ENCODE peak calls at places on chromosomes 11 and 22, in ten cellular contexts. J, M, I, Q, W, P, A, L, B and Y are unnamed samples.

GRCh38 chr11:27757953-27758352 is 57.7 kb upstream of the BDNF start:
- DNase-seq in J (peak), M (peak), I (peak), Q (no peak), W (no peak), P (peak), A (peak), L (no peak), B (no peak), Y (no peak)

GRCh38 chr11:35688023-35688422 is 25.4 kb downstream of the TRIM44 start:
- DNase-seq in J (peak), M (no peak), I (no peak), Q (no peak), W (no peak), P (peak), A (peak), L (no peak), B (peak), Y (no peak)

GRCh38 chr11:8810331-8811301 is 100.4 kb upstream of the AKIP1 start:
- DNase-seq in J (peak), M (no peak), I (peak), Q (peak), W (peak), P (peak), A (peak), L (peak), B (peak), Y (peak)

GRCh38 chr11:94926271-94926625 is 47.1 kb downstream of the CWC15 start:
- DNase-seq in J (peak), M (no peak), I (no peak), Q (no peak), W (no peak), P (peak), A (no peak), L (no peak), B (no peak), Y (no peak)

GRCh38 chr11:85947431-85948272 is 92.5 kb downstream of the CCDC83 start:
- DNase-seq in J (peak), M (peak), I (peak), Q (no peak), W (peak), P (peak), A (peak), L (no peak), B (peak), Y (no peak)

GRCh38 chr11:958101-958500 is 32.4 kb downstream of the AP2A2 start:
- DNase-seq in J (no peak), M (no peak), I (no peak), Q (no peak), W (no peak), P (no peak), A (no peak), L (no peak), B (no peak), Y (no peak)

GRCh38 chr11:13947379-13947778 is 15.1 kb upstream of the SPON1 start:
- DNase-seq in J (no peak), M (no peak), I (peak), Q (no peak), W (no peak), P (no peak), A (no peak), L (no peak), B (no peak), Y (no peak)

GRCh38 chr11:37089439-37089838 is 491.4 kb upstream of the RAG2 start:
- DNase-seq in J (no peak), M (no peak), I (no peak), Q (no peak), W (no peak), P (no peak), A (no peak), L (no peak), B (no peak), Y (no peak)

GRCh38 chr11:23405350-23405937 is 545.2 kb upstream of the CCDC179 start:
- DNase-seq in J (no peak), M (no peak), I (no peak), Q (no peak), W (no peak), P (no peak), A (no peak), L (peak), B (no peak), Y (no peak)

GRCh38 chr11:62905927-62906531 is 15.1 kb downstream of the CHRM1 start:
- DNase-seq in J (peak), M (peak), I (peak), Q (peak), W (peak), P (peak), A (peak), L (peak), B (peak), Y (peak)

DNA sequence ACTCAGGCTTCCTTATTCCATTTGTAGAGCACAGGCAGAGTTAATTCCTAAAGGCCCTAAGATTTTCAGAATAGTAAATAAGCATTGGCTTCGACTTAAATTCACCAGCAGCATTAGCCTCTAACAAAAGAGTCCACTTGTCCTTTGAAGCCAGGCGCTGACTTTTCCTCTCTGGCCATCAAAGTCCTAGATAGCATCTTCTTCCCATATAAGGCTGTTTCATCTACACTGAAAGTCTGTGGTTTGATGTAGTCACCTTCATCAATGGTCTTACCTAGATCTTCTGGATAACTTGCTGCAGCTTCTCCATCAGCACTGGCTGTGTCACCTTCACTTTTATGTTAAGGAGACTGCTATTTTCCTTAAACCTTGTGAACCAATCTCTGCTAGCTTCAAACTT is 118.3 kb upstream of the SOX6 start:
- DNase-seq in J (no peak), M (no peak), I (no peak), Q (no peak), W (no peak), P (no peak), A (no peak), L (no peak), B (no peak), Y (no peak)
- TF ChIP-seq CTCF in J (no peak), M (no peak), I (no peak), Q (no peak), W (no peak), P (no peak), A (no peak), L (no peak), B (no peak), Y (no peak)

GRCh38 chr11:71266114-71266833 is 13.9 kb upstream of the SHANK2 start:
- DNase-seq in J (no peak), M (no peak), I (no peak), Q (no peak), W (no peak), P (no peak), A (peak), L (no peak), B (no peak), Y (peak)
- TF ChIP-seq CTCF in J (no peak), M (no peak), I (no peak), Q (no peak), W (no peak), P (no peak), A (peak), L (no peak), B (no peak), Y (no peak)

GRCh38 chr11:46541593-46542371 is 52.0 kb downstream of the AMBRA1 start:
- DNase-seq in J (no peak), M (no peak), I (no peak), Q (no peak), W (no peak), P (no peak), A (no peak), L (no peak), B (no peak), Y (peak)
- TF ChIP-seq CTCF in J (no peak), M (no peak), I (no peak), Q (no peak), W (no peak), P (no peak), A (no peak), L (no peak), B (no peak), Y (peak)

DNA sequence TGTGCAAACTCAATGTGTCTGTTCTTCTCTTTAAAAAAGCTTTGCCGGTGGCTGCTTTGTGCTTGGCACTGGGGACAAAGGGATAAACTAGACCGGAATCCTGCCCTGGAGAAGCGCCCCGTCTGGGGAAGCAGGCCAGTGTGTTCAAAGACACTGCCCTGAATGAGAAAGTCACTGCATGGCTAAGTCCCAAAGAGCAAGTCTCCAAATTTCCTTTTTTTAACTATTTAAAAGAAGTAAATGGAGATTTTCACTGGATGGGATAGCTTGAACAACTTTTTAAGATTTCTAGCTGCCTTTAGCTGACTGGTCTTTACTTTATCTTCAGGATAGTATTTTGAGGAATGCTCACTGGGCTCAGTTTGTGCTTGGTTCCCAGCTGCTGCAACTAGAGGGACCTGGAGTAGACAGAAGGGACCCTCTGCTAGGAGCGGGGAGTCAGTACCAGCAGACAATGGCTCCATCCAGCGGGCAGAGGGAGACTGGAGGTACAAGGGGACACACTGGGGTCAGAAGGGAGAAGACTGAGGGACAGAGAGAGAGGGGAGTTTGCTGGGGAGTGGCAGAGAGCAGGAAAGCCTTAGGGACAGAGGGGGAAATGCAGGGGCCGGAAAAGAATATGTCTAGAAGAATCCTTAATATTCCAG is 22.2 kb upstream of the ACER3 start:
- DNase-seq in J (no peak), M (no peak), I (no peak), Q (no peak), W (no peak), P (no peak), A (no peak), L (no peak), B (no peak), Y (no peak)
- TF ChIP-seq CTCF in J (peak), M (peak), I (peak), Q (no peak), W (no peak), P (peak), A (no peak), L (peak), B (peak), Y (no peak)

DNA sequence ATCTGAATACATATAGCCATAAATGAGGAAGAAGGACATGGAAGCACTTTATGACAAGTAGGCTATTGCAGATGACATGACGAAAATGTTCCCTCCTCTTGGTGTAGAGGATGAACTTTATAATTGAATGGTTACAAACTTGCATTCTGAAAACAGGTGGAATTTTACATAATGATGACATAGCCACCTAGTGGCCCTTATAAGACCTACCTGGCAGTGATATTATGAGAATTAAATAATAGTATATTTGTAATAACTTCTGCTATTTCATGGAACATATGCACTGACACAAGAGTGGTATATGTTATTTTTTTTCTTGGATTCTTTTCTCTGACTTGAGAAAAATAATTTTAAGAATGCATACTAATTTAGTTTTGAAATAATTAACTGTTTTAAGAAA is 22.9 kb downstream of the TRIM22 start:
- DNase-seq in J (no peak), M (no peak), I (peak), Q (no peak), W (no peak), P (peak), A (peak), L (no peak), B (no peak), Y (no peak)
- TF ChIP-seq CTCF in J (peak), M (peak), I (peak), Q (peak), W (no peak), P (peak), A (peak), L (peak), B (peak), Y (no peak)

GRCh38 chr22:39215430-39216142 is 29.2 kb downstream of the PDGFB start:
- DNase-seq in J (no peak), M (no peak), I (no peak), Q (no peak), W (no peak), P (no peak), A (no peak), L (peak), B (no peak), Y (no peak)
- TF ChIP-seq CTCF in J (peak), M (peak), I (peak), Q (peak), W (no peak), P (peak), A (peak), L (peak), B (peak), Y (no peak)

GRCh38 chr11:44823920-44824704 is 97.3 kb downstream of the TSPAN18 start:
- DNase-seq in J (no peak), M (no peak), I (no peak), Q (peak), W (no peak), P (no peak), A (no peak), L (no peak), B (no peak), Y (no peak)

GRCh38 chr11:44826922-44827643 is 100.3 kb downstream of the TSPAN18 start:
- DNase-seq in J (no peak), M (no peak), I (no peak), Q (no peak), W (no peak), P (no peak), A (no peak), L (no peak), B (no peak), Y (no peak)

GRCh38 chr11:44825058-44825795 is 98.5 kb downstream of the TSPAN18 start:
- DNase-seq in J (no peak), M (no peak), I (no peak), Q (no peak), W (no peak), P (no peak), A (no peak), L (no peak), B (no peak), Y (no peak)

GRCh38 chr11:44822369-44822768 is 95.6 kb downstream of the TSPAN18 start:
- DNase-seq in J (no peak), M (no peak), I (no peak), Q (no peak), W (no peak), P (no peak), A (no peak), L (no peak), B (no peak), Y (no peak)

DNA sequence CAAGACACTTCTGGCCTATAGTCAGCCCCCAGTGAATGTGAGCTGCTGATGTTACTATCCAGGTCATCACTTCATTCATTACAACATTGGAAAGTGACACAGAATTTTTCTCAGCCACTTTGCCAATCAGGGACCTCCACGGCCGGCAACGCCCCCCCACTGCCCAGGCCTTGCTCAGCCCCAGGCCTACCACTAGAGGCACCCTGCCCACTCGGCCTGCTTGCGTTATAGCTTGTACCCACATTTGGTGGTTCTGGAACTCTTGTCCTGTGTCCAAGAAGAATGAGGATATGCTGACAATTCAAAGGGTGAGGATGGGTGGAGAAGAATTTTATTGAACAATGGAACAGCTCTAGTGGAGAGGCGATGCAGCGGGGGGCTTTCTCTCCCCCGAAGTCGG is 96.2 kb downstream of the TSPAN18 start:
- DNase-seq in J (no peak), M (no peak), I (no peak), Q (no peak), W (no peak), P (no peak), A (no peak), L (no peak), B (no peak), Y (no peak)
- TF ChIP-seq CTCF in J (peak), M (peak), I (peak), Q (peak), W (no peak), P (peak), A (no peak), L (peak), B (peak), Y (no peak)

GRCh38 chr22:19732403-19733113 is 9.2 kb downstream of the GP1BB start:
- DNase-seq in J (no peak), M (no peak), I (no peak), Q (no peak), W (no peak), P (no peak), A (no peak), L (no peak), B (no peak), Y (no peak)

GRCh38 chr22:19730662-19731360 is 7.5 kb downstream of the GP1BB start:
- DNase-seq in J (peak), M (peak), I (peak), Q (peak), W (peak), P (peak), A (peak), L (peak), B (peak), Y (peak)

GRCh38 chr22:19730141-19730661 is 6.9 kb downstream of the GP1BB start:
- DNase-seq in J (no peak), M (no peak), I (no peak), Q (no peak), W (no peak), P (no peak), A (no peak), L (no peak), B (no peak), Y (no peak)

GRCh38 chr22:19731736-19732135 is 8.4 kb downstream of the GP1BB start:
- DNase-seq in J (no peak), M (no peak), I (no peak), Q (no peak), W (no peak), P (no peak), A (no peak), L (no peak), B (no peak), Y (no peak)

GRCh38 chr22:19731361-19731725 is 8.0 kb downstream of the GP1BB start:
- DNase-seq in J (no peak), M (no peak), I (no peak), Q (no peak), W (no peak), P (no peak), A (no peak), L (no peak), B (no peak), Y (no peak)
- TF ChIP-seq CTCF in J (no peak), M (no peak), I (no peak), Q (no peak), W (no peak), P (no peak), A (no peak), L (no peak), B (no peak), Y (no peak)